ENCODE peak calls at places on chromosomes 13 and 19, in seven cellular contexts. N is pancreas, I is thoracic aorta, R is endodermal cell, C is Peyer's patch, Y is cardiac muscle cell, P is MM.1S. B is an unnamed sample. For H3K27me3 and H3K4me1, the result is how much of the 10 kb centered on the place peaks cover.

GRCh38 chr13:76389321-76389720 is 496.9 kb downstream of the KCTD12 start:
- DNase-seq in N (no peak), I (no peak), R (no peak), C (no peak), Y (no peak), P (no peak), B (no peak)

GRCh38 chr13:113350065-113350937 is 13.6 kb downstream of the GRTP1 start:
- DNase-seq in N (no peak), I (no peak), R (peak), C (no peak), Y (no peak), P (no peak), B (no peak)

GRCh38 chr19:35154535-35155406 is at the start of gene FXYD5:
- DNase-seq in N (peak), I (peak), R (peak), C (no peak), Y (no peak), P (peak), B (peak)

GRCh38 chr13:26896986-26897668 is 136.5 kb upstream of the GPR12 start:
- DNase-seq in N (no peak), I (no peak), R (peak), C (no peak), Y (peak), P (no peak), B (no peak)

GRCh38 chr19:17419154-17419490 is 725 bp upstream of the MVB12A start:
- DNase-seq in N (no peak), I (no peak), R (no peak), C (no peak), Y (no peak), P (no peak), B (no peak)

GRCh38 chr19:4083677-4084546 is 17.2 kb upstream of the ZBTB7A start:
- DNase-seq in N (no peak), I (no peak), R (no peak), C (peak), Y (no peak), P (no peak), B (peak)

GRCh38 chr13:103883152-103883551 is 816.9 kb upstream of the SLC10A2 start:
- DNase-seq in N (peak), I (peak), R (peak), C (peak), Y (peak), P (no peak), B (no peak)

GRCh38 chr19:4723465-4724251 is at the start of gene DPP9:
- DNase-seq in N (peak), I (peak), R (peak), C (peak), Y (peak), P (peak), B (peak)

GRCh38 chr19:18023596-18024212 is 15.7 kb downstream of the ARRDC2 start:
- DNase-seq in N (no peak), I (no peak), R (no peak), C (peak), Y (no peak), P (no peak), B (peak)

GRCh38 chr19:35216026-35216832 is 12.3 kb downstream of the FAM187B start:
- DNase-seq in N (no peak), I (no peak), R (no peak), C (no peak), Y (no peak), P (peak), B (no peak)

GRCh38 chr13:48536851-48537250 is 4.0 kb upstream of the RCBTB2 start:
- DNase-seq in N (no peak), I (no peak), R (no peak), C (no peak), Y (no peak), P (no peak), B (no peak)

GRCh38 chr19:6271251-6271650 is 8.5 kb downstream of the MLLT1 start:
- DNase-seq in N (no peak), I (no peak), R (peak), C (no peak), Y (peak), P (no peak), B (no peak)

GRCh38 chr13:73671011-73671410 is 463.2 kb downstream of the KLF12 start:
- DNase-seq in N (no peak), I (no peak), R (no peak), C (no peak), Y (no peak), P (no peak), B (no peak)

GRCh38 chr19:10915511-10916091 is 12.8 kb downstream of the YIPF2 start:
- DNase-seq in N (no peak), I (no peak), R (no peak), C (no peak), Y (no peak), P (no peak), B (no peak)

GRCh38 chr13:30121666-30122065 is 185.7 kb downstream of the KATNAL1 start:
- DNase-seq in N (no peak), I (no peak), R (no peak), C (no peak), Y (no peak), P (no peak), B (no peak)

GRCh38 chr19:13768510-13768909 is 4.2 kb downstream of the MRI1 start:
- DNase-seq in N (no peak), I (no peak), R (no peak), C (no peak), Y (no peak), P (no peak), B (no peak)

GRCh38 chr19:13277104-13277809 is 127.0 kb downstream of the IER2 start:
- DNase-seq in N (no peak), I (no peak), R (peak), C (no peak), Y (peak), P (peak), B (peak)

GRCh38 chr19:47762615-47763308 is 15.7 kb upstream of the SELENOW start:
- DNase-seq in N (no peak), I (no peak), R (peak), C (no peak), Y (no peak), P (no peak), B (no peak)

GRCh38 chr13:30802953-30803478 is 67.7 kb downstream of the ALOX5AP start:
- DNase-seq in N (peak), I (peak), R (peak), C (peak), Y (peak), P (peak), B (peak)

GRCh38 chr13:42720116-42720857 is 61.1 kb upstream of the FAM216B start:
- DNase-seq in N (no peak), I (no peak), R (no peak), C (no peak), Y (no peak), P (no peak), B (no peak)

GRCh38 chr19:23093832-23094231 is 23.0 kb upstream of the ZNF730 start:
- DNase-seq in N (no peak), I (no peak), R (peak), C (no peak), Y (no peak), P (no peak), B (no peak)

GRCh38 chr13:107842562-107843180 is 372.7 kb downstream of the LIG4 start:
- DNase-seq in N (no peak), I (no peak), R (no peak), C (no peak), Y (no peak), P (no peak), B (no peak)

GRCh38 chr13:33345842-33346241 is 60.3 kb upstream of the STARD13 start:
- DNase-seq in N (no peak), I (no peak), R (no peak), C (no peak), Y (no peak), P (no peak), B (no peak)

GRCh38 chr19:33773704-33774624 is 22.7 kb upstream of the KCTD15 start:
- DNase-seq in N (no peak), I (no peak), R (no peak), C (no peak), Y (no peak), P (no peak), B (no peak)

GRCh38 chr19:33774751-33775150 is 21.9 kb upstream of the KCTD15 start:
- DNase-seq in N (no peak), I (no peak), R (no peak), C (no peak), Y (no peak), P (no peak), B (no peak)

GRCh38 chr19:33771308-33772101 is 25.2 kb upstream of the KCTD15 start:
- DNase-seq in N (peak), I (no peak), R (peak), C (peak), Y (peak), P (peak), B (peak)

GRCh38 chr19:33772102-33772857 is 24.4 kb upstream of the KCTD15 start:
- DNase-seq in N (peak), I (no peak), R (no peak), C (no peak), Y (no peak), P (no peak), B (no peak)

GRCh38 chr19:33772858-33773180 is 23.9 kb upstream of the KCTD15 start:
- DNase-seq in N (peak), I (no peak), R (no peak), C (no peak), Y (no peak), P (no peak), B (no peak)
- H3K27me3 ChIP-seq in N (under half), I (under half), R (under half), C (under half), Y (under half), P (under half), B (under half)

DNA sequence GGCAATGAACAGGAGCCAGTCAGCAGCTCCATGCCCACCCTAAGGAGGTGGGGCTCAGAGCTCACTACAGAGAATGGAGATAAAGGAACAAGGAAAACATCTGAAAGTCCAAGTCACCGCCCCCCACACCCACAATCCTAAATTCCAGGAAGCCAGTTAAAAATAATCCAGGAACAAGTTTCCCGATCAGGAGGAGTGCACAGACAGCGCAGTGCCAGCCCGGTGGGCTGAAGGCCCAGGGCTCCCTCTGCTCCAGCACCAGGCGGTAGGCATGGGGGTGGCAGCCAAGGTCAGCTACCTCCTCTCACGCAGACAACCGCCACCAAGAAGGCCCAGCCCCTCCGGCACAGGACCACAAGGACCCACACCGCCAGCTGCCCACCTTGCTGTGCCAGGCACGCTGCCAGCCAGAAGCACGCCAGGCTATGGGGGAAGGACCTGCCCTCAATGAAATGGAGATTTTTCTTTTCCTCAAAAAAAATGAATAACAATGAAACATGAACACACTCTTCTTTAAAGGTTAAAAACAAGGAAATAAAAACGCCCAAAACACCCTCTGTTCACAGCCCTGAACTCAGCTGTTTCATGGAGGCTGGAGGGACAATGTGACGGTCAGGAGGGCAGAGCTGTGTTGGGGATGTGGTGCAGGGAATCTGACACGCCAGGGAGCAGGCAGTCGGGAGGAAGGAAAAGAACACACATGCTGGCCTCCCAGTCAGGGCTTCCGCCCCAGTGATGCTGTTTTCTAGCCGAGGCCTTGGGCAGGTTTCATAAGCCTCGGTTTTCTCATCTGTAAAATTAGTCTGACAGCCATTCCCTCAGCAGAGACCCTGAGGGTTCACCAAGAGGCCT is 11.0 kb downstream of the STK24 start:
- DNase-seq in N (peak), I (no peak), R (no peak), C (no peak), Y (no peak), P (no peak), B (no peak)
- H3K4me1 ChIP-seq in N (under half), I (under half), R (under half), C (half or more), Y (under half), P (under half), B (half or more)

DNA sequence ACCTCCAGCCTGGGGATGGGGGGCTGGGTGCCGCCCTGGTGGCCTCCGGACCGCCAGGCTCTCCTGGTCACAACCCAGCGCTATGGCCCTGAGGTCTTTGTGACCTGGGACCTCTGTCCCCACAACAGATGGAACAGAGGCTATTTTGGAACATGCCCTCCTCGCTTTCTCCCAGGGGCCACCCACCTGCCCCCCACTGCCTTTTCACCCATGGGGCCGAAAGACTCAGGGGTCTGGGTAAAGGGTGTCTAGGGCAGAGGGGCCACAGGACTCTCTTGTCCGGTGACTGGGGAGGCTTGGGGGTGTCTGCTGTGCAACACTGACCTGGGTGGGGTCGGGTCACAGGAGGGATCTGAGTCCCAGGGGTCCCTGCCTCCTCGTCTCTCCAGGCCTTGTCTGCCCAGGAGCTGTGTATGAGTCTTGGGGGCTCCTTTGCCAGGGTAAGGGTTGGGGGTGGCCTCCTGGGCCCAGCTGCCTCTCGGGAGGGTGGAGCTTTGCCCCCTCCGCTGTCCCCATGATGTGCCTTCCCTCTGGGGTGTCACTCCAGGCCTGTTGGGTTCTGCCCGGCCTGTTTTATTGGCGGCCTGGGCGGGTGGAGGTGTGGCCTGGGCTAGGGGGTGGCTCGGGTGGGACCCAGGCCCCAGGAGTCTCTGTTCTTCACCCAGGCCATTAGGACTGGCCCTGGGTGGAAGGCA is 2.0 kb downstream of the ARID3A start:
- DNase-seq in N (no peak), I (no peak), R (peak), C (no peak), Y (peak), P (no peak), B (no peak)
- H3K4me3 ChIP-seq in N (no peak), I (peak), R (peak), C (peak), Y (peak), P (no peak), B (no peak)

GRCh38 chr13:111120422-111120821 is 5.3 kb downstream of the ARHGEF7 start:
- DNase-seq in N (no peak), I (no peak), R (no peak), C (no peak), Y (peak), P (no peak), B (no peak)
- H3K27me3 ChIP-seq in N (under half), I (under half), R (under half), C (under half), Y (under half), P (under half), B (under half)